ENCODE peak calls at places on chromosomes 5 and 9, in six cellular contexts. Y is GM12864, W is foreskin fibroblast, C is adrenal gland, Q is cardiac fibroblast, D is AG09309. X is an unnamed sample.
A peak's percentile ranks its signal among the peaks of the same experiment; 100 is the strongest.

GRCh38 chr5:132394681-132395259 is 25.3 kb downstream of the SLC22A5 start:
- DNase-seq in Q (no peak), W (no peak), Y (no peak), D (no peak), C (no peak), X (peak; percentile 64)

GRCh38 chr5:125317546-125317995 is 571.1 kb upstream of the ZNF608 start:
- DNase-seq in W (no peak), D (no peak), Q (no peak), Y (no peak), C (no peak), X (no peak)

GRCh38 chr5:149114403-149115312 is 26.6 kb upstream of the ABLIM3 start:
- DNase-seq in C (peak; percentile 69), D (peak; percentile 57), W (peak; percentile 86), Q (peak; percentile 90), Y (peak; percentile 13), X (peak; percentile 56)

GRCh38 chr5:176492431-176492830 is 44.2 kb downstream of the FAF2 start:
- DNase-seq in C (no peak), W (no peak), D (no peak), Y (no peak), Q (peak; percentile 43), X (no peak)

GRCh38 chr9:23308114-23308513 is 517.9 kb downstream of the ELAVL2 start:
- DNase-seq in C (no peak), W (no peak), Y (no peak), Q (no peak), D (no peak), X (no peak)

GRCh38 chr5:61662670-61663069 is 330.6 kb downstream of the ZSWIM6 start:
- DNase-seq in Q (no peak), C (no peak), Y (no peak), W (no peak), D (no peak), X (no peak)

GRCh38 chr9:125121156-125121555 is 22.2 kb downstream of the SCAI start:
- DNase-seq in Y (no peak), Q (peak; percentile 78), C (no peak), W (no peak), D (no peak), X (no peak)

GRCh38 chr5:167720201-167720600 is 571.2 kb upstream of the WWC1 start:
- DNase-seq in C (no peak), W (peak; percentile 60), D (no peak), Y (no peak), Q (peak; percentile 58), X (no peak)

GRCh38 chr9:98491778-98492177 is 217.0 kb downstream of the GABBR2 start:
- DNase-seq in Q (peak; percentile 78), D (no peak), W (peak; percentile 39), Y (no peak), C (no peak), X (no peak)

GRCh38 chr5:139998837-139999236 is 44.3 kb downstream of the NRG2 start:
- DNase-seq in C (no peak), D (no peak), W (no peak), Y (no peak), Q (no peak), X (peak; percentile 58)

GRCh38 chr9:21661626-21662025 is 140.8 kb upstream of the MTAP start:
- DNase-seq in W (no peak), Q (peak; percentile 68), C (no peak), D (peak; percentile 50), Y (no peak), X (no peak)

GRCh38 chr5:33209252-33209651 is 231.5 kb upstream of the TARS1 start:
- DNase-seq in C (no peak), D (no peak), W (no peak), Q (no peak), Y (no peak), X (no peak)

GRCh38 chr9:116154334-116154975 is 864 bp downstream of the PAPPA start:
- DNase-seq in Q (no peak), Y (no peak), W (no peak), C (no peak), D (no peak), X (no peak)

GRCh38 chr9:137160716-137161557 is 8.9 kb downstream of the LRRC26 start:
- DNase-seq in Q (no peak), C (no peak), W (no peak), D (no peak), Y (no peak), X (no peak)

GRCh38 chr9:114889802-114890224 is 40.6 kb downstream of the TNFSF8 start:
- DNase-seq in D (no peak), C (no peak), Q (no peak), Y (no peak), W (no peak), X (no peak)

GRCh38 chr5:166251786-166252185 is 2039.7 kb upstream of the WWC1 start:
- DNase-seq in Y (no peak), W (no peak), C (no peak), D (no peak), Q (no peak), X (no peak)

GRCh38 chr5:91170266-91170665 is 212.9 kb downstream of the ARRDC3 start:
- DNase-seq in Y (no peak), Q (peak; percentile 91), D (peak; percentile 52), C (no peak), W (peak; percentile 61), X (no peak)

GRCh38 chr9:133950206-133950915 is 41.8 kb downstream of the VAV2 start:
- DNase-seq in C (no peak), Q (peak; percentile 56), Y (no peak), W (peak; percentile 44), D (no peak), X (no peak)

GRCh38 chr5:120293796-120294195 is 170.3 kb upstream of the PRR16 start:
- DNase-seq in W (peak; percentile 87), Q (peak; percentile 88), Y (no peak), D (peak; percentile 55), C (no peak), X (no peak)

GRCh38 chr5:126868338-126868737 is 91.4 kb downstream of the LMNB1 start:
- DNase-seq in Q (no peak), C (no peak), Y (no peak), D (no peak), W (no peak), X (no peak)

GRCh38 chr9:33748633-33749304 is 46.6 kb upstream of the PRSS3 start:
- DNase-seq in W (no peak), C (no peak), D (no peak), Q (no peak), Y (no peak), X (no peak)

GRCh38 chr9:137077758-137078693 is 709 bp downstream of the UAP1L1 start:
- DNase-seq in D (no peak), C (no peak), W (no peak), Y (no peak), Q (no peak), X (peak; percentile 66)

GRCh38 chr9:132991351-132992300 is 13.1 kb downstream of the GFI1B start:
- DNase-seq in Y (no peak), D (no peak), Q (no peak), W (no peak), C (no peak), X (peak; percentile 27)

GRCh38 chr5:75756991-75757390 is 39.8 kb upstream of the POC5 start:
- DNase-seq in Q (peak; percentile 33), W (peak; percentile 18), D (no peak), C (no peak), Y (no peak), X (no peak)

GRCh38 chr9:118578467-118578866 is 790.8 kb downstream of the BRINP1 start:
- DNase-seq in Q (peak; percentile 90), Y (no peak), C (no peak), D (no peak), W (peak; percentile 56), X (no peak)

GRCh38 chr9:5629312-5630037 is 568 bp downstream of the RIC1 start:
- DNase-seq in Q (peak; percentile 56), W (peak; percentile 20), Y (no peak), C (peak; percentile 60), D (no peak), X (peak; percentile 70)

GRCh38 chr9:5630038-5630507 is 1.2 kb downstream of the RIC1 start:
- DNase-seq in Y (no peak), W (no peak), Q (peak; percentile 69), D (no peak), C (no peak), X (peak; percentile 43)

GRCh38 chr9:5633243-5633642 is 4.3 kb downstream of the RIC1 start:
- DNase-seq in C (no peak), Y (no peak), Q (peak; percentile 41), W (no peak), D (no peak), X (no peak)

GRCh38 chr9:5632540-5632939 is 3.6 kb downstream of the RIC1 start:
- DNase-seq in C (no peak), W (no peak), D (no peak), Q (no peak), Y (no peak), X (peak; percentile 24)

DNA sequence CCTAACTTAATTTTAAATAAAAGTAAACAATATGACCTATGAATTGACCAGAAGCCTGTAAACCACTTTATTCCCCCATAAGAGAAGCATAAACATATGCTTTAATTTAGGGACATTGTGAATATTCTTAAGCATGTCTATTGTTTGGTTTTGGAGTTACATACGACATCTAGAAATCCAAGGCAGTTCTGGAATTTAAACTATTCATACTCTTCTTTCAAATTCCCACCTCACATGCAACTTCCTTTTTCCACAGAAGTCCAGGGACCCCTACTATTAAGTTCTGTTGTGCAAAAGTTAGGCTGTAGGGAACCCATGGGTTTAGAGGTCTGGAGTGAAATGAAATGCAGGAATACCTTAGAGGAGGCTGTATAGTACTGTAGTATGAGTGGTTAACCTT is 2.1 kb downstream of the RIC1 start:
- DNase-seq in Q (peak; percentile 44), Y (no peak), C (no peak), D (no peak), W (no peak), X (no peak)
- H3K4me3 ChIP-seq in Q (peak overlapping the region; percentile 16), Y (peak overlapping the region; percentile 52), C (peak overlapping the region; percentile 97), D (peak overlapping the region; percentile 91), W (peak overlapping the region; percentile 68), X (peak overlapping the region; percentile 99)

GRCh38 chr5:38210701-38211353 is 47.5 kb upstream of the EGFLAM start:
- DNase-seq in W (no peak), D (no peak), Y (no peak), Q (no peak), C (no peak), X (no peak)

GRCh38 chr5:38212307-38212706 is 46.1 kb upstream of the EGFLAM start:
- DNase-seq in Y (no peak), C (no peak), D (no peak), W (no peak), Q (no peak), X (no peak)

GRCh38 chr5:38211354-38211710 is 47.0 kb upstream of the EGFLAM start:
- DNase-seq in C (no peak), D (no peak), Y (no peak), Q (no peak), W (no peak), X (no peak)

GRCh38 chr5:38207343-38207742 is 51.0 kb upstream of the EGFLAM start:
- DNase-seq in Q (peak; percentile 17), Y (no peak), W (no peak), D (no peak), C (no peak), X (no peak)

GRCh38 chr5:38208782-38209378 is 49.5 kb upstream of the EGFLAM start:
- DNase-seq in Y (no peak), D (peak; percentile 10), W (peak; percentile 17), Q (peak; percentile 66), C (peak; percentile 42), X (peak; percentile 34)
- TF ChIP-seq CTCF in Y (peak; percentile 38), D (peak; percentile 60), W (peak; percentile 44), Q (peak; percentile 51), C (peak; percentile 35), X (peak; percentile 24)

GRCh38 chr5:150301170-150301505 is 1.6 kb downstream of the ARSI start:
- DNase-seq in D (no peak), W (no peak), Q (no peak), Y (no peak), C (no peak), X (no peak)
- H3K4me3 ChIP-seq in D (no peak overlapping the region), W (no peak overlapping the region), Q (no peak overlapping the region), Y (no peak overlapping the region), C (no peak overlapping the region), X (no peak overlapping the region)

GRCh38 chr5:129135633-129136032 is 41.1 kb downstream of the ISOC1 start:
- DNase-seq in W (no peak), C (no peak), Q (no peak), Y (no peak), D (no peak), X (peak; percentile 48)
- TF ChIP-seq CTCF in W (no peak), C (no peak), Q (no peak), Y (peak; percentile 12), D (no peak), X (peak; percentile 24)